ENCODE peak calls at places on chromosomes 7 and 10, in ten cellular contexts. B is uterus, G is suprapubic skin, R is NB4, F is breast epithelium, W is transverse colon, Q is heart left ventricle, V is sigmoid colon, P is right lobe of liver, D is stomach. X is an unnamed sample.

GRCh38 chr7:128122577-128123290 is 91.5 kb upstream of the LRRC4 start:
- DNase-seq in B (no peak), G (no peak), R (peak; percentile 94), F (no peak), W (no peak), Q (no peak), V (no peak), P (no peak), D (no peak), X (no peak)

GRCh38 chr10:124300224-124300623 is 118.5 kb downstream of the OAT start:
- DNase-seq in B (no peak), G (no peak), R (no peak), F (no peak), W (no peak), Q (no peak), V (peak; percentile 40), P (peak; percentile 21), D (no peak), X (no peak)

GRCh38 chr10:490256-490655 is 199.2 kb downstream of the DIP2C start:
- DNase-seq in B (peak; percentile 87), G (peak; percentile 90), R (no peak), F (no peak), W (peak; percentile 46), Q (peak; percentile 77), V (peak; percentile 96), P (peak; percentile 34), D (peak; percentile 24), X (no peak)

GRCh38 chr7:47807126-47807525 is 141.1 kb downstream of the PKD1L1 start:
- DNase-seq in B (no peak), G (no peak), R (no peak), F (no peak), W (no peak), Q (no peak), V (no peak), P (no peak), D (no peak), X (no peak)

GRCh38 chr7:44385384-44386138 is 60.2 kb upstream of the CAMK2B start:
- DNase-seq in B (no peak), G (no peak), R (no peak), F (no peak), W (no peak), Q (no peak), V (no peak), P (peak; percentile 37), D (peak; percentile 22), X (no peak)

GRCh38 chr7:104960741-104961479 is 53.1 kb upstream of the KMT2E start:
- DNase-seq in B (no peak), G (no peak), R (peak; percentile 98), F (no peak), W (no peak), Q (peak; percentile 43), V (no peak), P (no peak), D (no peak), X (no peak)

GRCh38 chr10:83820033-83820432 is 319.3 kb upstream of the GHITM start:
- DNase-seq in B (no peak), G (no peak), R (no peak), F (no peak), W (no peak), Q (no peak), V (no peak), P (no peak), D (no peak), X (no peak)

GRCh38 chr7:15306286-15306685 is 255.5 kb downstream of the AGMO start:
- DNase-seq in B (no peak), G (no peak), R (no peak), F (no peak), W (no peak), Q (no peak), V (no peak), P (no peak), D (no peak), X (no peak)

GRCh38 chr10:75265856-75266255 is 30.1 kb upstream of the COMTD1 start:
- DNase-seq in B (no peak), G (no peak), R (no peak), F (no peak), W (no peak), Q (no peak), V (no peak), P (no peak), D (no peak), X (no peak)

GRCh38 chr7:70997275-70997674 is 134.7 kb upstream of the GALNT17 start:
- DNase-seq in B (no peak), G (no peak), R (no peak), F (no peak), W (no peak), Q (no peak), V (no peak), P (no peak), D (no peak), X (no peak)

GRCh38 chr10:79266543-79267312 is 80.5 kb upstream of the PPIF start:
- DNase-seq in B (peak; percentile 53), G (no peak), R (peak; percentile 98), F (no peak), W (peak; percentile 67), Q (peak; percentile 86), V (peak; percentile 90), P (peak; percentile 67), D (peak; percentile 47), X (no peak)

GRCh38 chr10:24255115-24255895 is 46.4 kb downstream of the KIAA1217 start:
- DNase-seq in B (no peak), G (no peak), R (no peak), F (no peak), W (no peak), Q (no peak), V (no peak), P (no peak), D (no peak), X (no peak)
- TF ChIP-seq POLR2A in B (no peak), G (no peak), R (no peak), F (peak; percentile 27), W (no peak), Q (no peak), V (no peak), P (no peak), D (no peak), X (no peak)

DNA sequence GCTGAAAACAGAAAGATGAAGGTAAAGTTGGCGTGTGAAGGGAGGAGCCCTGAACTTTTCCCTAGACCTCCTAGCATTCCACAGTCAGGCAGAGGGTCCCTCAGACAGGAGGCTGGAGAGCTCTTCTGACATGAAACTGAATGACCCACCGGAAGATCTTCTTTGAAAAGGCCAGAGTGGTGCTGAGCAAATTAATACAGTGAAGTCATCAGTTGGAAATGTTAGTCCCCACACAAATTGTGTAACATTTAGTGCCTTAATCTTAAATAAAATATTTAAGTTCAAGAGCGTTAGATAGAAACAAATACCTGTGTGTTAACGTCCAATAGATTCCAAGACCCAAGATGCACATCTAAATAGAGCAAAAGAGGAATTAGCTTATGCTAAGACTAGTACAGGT is 49.0 kb upstream of the WNT16 start:
- DNase-seq in B (no peak), G (no peak), R (no peak), F (no peak), W (no peak), Q (no peak), V (no peak), P (no peak), D (no peak), X (no peak)
- TF ChIP-seq POLR2A in B (no peak), G (no peak), R (no peak), F (no peak), W (no peak), Q (no peak), V (no peak), P (no peak), D (no peak), X (no peak)

DNA sequence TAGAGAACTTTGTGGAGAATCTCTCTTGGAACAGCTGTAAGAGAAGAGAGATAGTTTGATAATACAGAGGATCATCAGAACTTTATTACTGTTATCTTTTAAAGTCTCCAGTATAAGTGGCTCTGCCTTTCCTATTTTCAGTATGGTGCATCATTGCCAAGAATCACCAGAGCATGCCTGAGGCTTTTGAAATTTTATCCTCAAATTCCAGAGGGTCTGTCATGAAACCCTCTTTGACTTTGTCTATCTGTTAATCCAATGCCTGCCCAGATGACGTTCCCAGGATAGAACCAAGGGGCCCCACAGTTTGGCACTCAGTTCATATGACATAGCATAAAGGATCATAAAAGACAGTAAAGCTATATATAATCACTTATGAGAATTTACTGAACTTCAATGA is 35.3 kb upstream of the SEMA3C start:
- DNase-seq in B (no peak), G (no peak), R (no peak), F (no peak), W (no peak), Q (no peak), V (no peak), P (no peak), D (no peak), X (no peak)
- TF ChIP-seq POLR2A in B (no peak), G (no peak), R (no peak), F (no peak), W (no peak), Q (no peak), V (no peak), P (no peak), D (no peak), X (no peak)

GRCh38 chr7:2230226-2230625 is 2.5 kb downstream of the MAD1L1 start:
- DNase-seq in B (no peak), G (no peak), R (no peak), F (no peak), W (no peak), Q (no peak), V (no peak), P (no peak), D (no peak), X (no peak)

GRCh38 chr7:2233876-2234275 is 1.1 kb upstream of the MAD1L1 start:
- DNase-seq in B (no peak), G (no peak), R (no peak), F (no peak), W (no peak), Q (no peak), V (no peak), P (no peak), D (no peak), X (no peak)

GRCh38 chr7:2231992-2232765 is 566 bp downstream of the MAD1L1 start:
- DNase-seq in B (no peak), G (no peak), R (peak; percentile 66), F (no peak), W (no peak), Q (no peak), V (no peak), P (no peak), D (no peak), X (peak; percentile 68)

GRCh38 chr7:2230882-2231281 is 1.9 kb downstream of the MAD1L1 start:
- DNase-seq in B (no peak), G (no peak), R (no peak), F (no peak), W (no peak), Q (no peak), V (no peak), P (no peak), D (no peak), X (no peak)

DNA sequence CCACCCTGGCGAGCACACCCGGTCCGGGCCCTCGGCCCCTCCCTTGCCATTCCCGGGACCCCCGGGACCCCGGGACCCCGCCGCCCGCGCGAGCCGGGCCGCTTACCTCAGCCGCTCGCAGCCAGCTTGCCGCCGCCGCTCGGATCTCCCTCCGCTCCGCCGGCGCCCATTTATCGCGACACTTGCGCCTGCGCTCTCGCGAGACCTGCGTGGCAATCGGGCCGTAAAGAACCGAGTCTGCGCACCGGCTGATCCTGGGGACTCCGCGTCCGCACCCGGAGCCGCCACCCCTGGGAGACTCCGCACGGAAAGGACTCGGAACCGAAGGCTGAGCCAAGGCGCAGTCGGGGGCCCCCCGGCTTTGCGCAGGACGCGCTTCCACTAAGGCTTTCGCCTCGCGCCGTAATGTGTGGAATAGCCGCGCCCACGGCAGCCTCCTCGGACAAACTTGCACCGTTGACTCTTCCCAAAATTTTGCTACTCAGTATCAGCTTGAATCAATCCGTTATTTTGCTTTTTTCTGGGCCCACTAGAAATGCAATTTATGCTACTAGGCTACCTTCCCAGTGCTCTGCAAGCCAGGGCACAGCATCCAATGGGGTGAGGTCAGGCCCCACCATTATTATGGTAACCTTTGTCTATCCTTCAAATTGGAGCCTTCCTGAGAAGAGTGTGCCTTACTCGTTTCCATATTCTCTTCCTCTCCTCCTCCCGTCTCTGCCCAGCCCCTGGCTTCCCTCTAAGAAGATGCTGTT is at the start of gene MAD1L1:
- DNase-seq in B (peak; percentile 89), G (peak; percentile 92), R (peak; percentile 97), F (peak; percentile 78), W (peak; percentile 93), Q (peak; percentile 93), V (peak; percentile 95), P (peak; percentile 91), D (peak; percentile 91), X (peak; percentile 92)
- TF ChIP-seq POLR2A in B (peak; percentile 25), G (no peak), R (peak; percentile 85), F (no peak), W (peak; percentile 31), Q (no peak), V (no peak), P (peak; percentile 23), D (no peak), X (peak; percentile 41)

X was measured in erythroblast.